ENCODE peak calls at places on chromosomes 11 and 22, in seven cellular contexts. F is lower lobe of right lung; N is CD8-positive, alpha-beta memory T cell; L is body of pancreas; V is GM23338; X is colonic mucosa; C is right cardiac atrium. O is an unnamed sample. For H3K4me1, the result is how much of the 10 kb centered on the place peaks cover.

GRCh38 chr11:59171508-59172322 is at the start of gene DTX4:
- DNase-seq in L (peak), N (peak), V (peak), F (peak), C (peak), X (peak), O (peak)

GRCh38 chr22:50531546-50532352 is 1.9 kb upstream of the TYMP start:
- DNase-seq in L (peak), X (peak), F (peak), C (peak), N (peak), V (peak), O (no peak)

GRCh38 chr11:7892751-7893356 is 38.2 kb downstream of the OR10A6 start:
- DNase-seq in L (no peak), X (no peak), N (no peak), V (peak), F (no peak), C (no peak), O (no peak)

GRCh38 chr22:46673205-46673604 is 53.0 kb downstream of the GRAMD4 start:
- DNase-seq in L (no peak), V (no peak), F (no peak), C (no peak), X (no peak), N (no peak), O (no peak)

GRCh38 chr22:33095661-33096060 is 37.5 kb upstream of the SYN3 start:
- DNase-seq in C (no peak), V (no peak), F (no peak), L (no peak), X (no peak), N (no peak), O (no peak)

GRCh38 chr22:44452531-44453420 is 45.3 kb downstream of the RTL6 start:
- DNase-seq in N (no peak), F (no peak), C (no peak), X (peak), L (peak), V (no peak), O (no peak)

GRCh38 chr11:46936138-46937110 is at the start of gene CSTPP1:
- DNase-seq in N (peak), C (peak), F (peak), L (peak), X (peak), V (peak), O (peak)

GRCh38 chr11:76176463-76176862 is 29.8 kb downstream of the WNT11 start:
- DNase-seq in V (peak), X (no peak), L (no peak), C (no peak), N (no peak), F (no peak), O (no peak)

GRCh38 chr22:29028468-29028867 is 33.2 kb downstream of the C22orf31 start:
- DNase-seq in C (no peak), F (no peak), V (no peak), N (no peak), L (no peak), X (no peak), O (no peak)

GRCh38 chr22:29702931-29703594 is 16.7 kb upstream of the CABP7 start:
- DNase-seq in N (no peak), L (no peak), F (peak), C (peak), V (peak), X (no peak), O (no peak)

GRCh38 chr11:62732830-62733229 is 4.5 kb downstream of the TTC9C start:
- DNase-seq in V (peak), C (no peak), F (no peak), N (no peak), X (no peak), L (no peak), O (no peak)

GRCh38 chr11:101034076-101034475 is 95.5 kb downstream of the PGR start:
- DNase-seq in X (no peak), L (peak), F (peak), C (peak), V (no peak), N (no peak), O (no peak)

GRCh38 chr22:20978419-20978818 is 3.7 kb upstream of the LZTR1 start:
- DNase-seq in C (no peak), F (no peak), X (no peak), V (no peak), N (no peak), L (no peak), O (no peak)

GRCh38 chr11:102950622-102951081 is 4.9 kb downstream of the MMP13 start:
- DNase-seq in N (no peak), X (no peak), C (peak), V (no peak), F (no peak), L (no peak), O (no peak)

DNA sequence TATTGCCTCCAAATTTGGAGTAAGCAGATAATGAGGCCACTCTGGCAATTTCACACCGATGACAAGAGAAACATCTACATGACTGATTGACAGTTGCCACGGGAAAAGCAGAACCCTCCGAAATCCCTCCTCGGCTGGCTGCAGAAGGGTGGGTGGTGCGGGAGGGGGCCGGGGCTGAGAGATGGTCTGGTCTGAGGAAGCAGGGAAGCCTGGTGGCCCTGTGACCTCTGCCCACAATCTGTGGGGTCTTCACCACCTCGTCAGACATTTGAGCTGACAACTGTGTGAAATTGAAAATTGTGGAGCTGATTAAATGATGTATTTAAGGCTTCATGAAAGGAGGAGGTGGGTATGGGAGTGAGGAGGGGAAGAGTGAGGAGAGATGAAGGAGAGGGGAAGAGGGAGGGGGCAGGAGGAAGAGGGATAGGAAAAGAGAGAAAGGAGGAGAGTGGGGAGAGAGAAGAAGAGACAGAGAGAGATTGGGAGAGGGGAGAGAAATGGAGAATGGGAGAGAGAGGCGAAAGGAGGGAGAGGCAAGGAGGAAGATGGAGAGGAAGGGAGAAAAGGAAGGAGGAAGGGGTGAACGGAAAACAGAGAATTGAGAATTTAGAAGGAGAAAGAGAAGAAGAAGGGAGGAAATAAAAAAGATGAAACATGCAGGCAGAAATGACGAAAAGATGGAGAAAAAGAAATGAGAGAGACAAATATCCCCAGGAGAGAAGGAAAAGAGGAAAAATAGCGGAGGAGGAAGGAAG is 503.0 kb downstream of the MN1 start:
- DNase-seq in L (no peak), N (no peak), F (no peak), C (no peak), V (no peak), X (no peak), O (no peak)
- H3K27ac ChIP-seq in L (no peak), N (no peak), F (no peak), C (no peak), V (no peak), X (no peak), O (no peak)

DNA sequence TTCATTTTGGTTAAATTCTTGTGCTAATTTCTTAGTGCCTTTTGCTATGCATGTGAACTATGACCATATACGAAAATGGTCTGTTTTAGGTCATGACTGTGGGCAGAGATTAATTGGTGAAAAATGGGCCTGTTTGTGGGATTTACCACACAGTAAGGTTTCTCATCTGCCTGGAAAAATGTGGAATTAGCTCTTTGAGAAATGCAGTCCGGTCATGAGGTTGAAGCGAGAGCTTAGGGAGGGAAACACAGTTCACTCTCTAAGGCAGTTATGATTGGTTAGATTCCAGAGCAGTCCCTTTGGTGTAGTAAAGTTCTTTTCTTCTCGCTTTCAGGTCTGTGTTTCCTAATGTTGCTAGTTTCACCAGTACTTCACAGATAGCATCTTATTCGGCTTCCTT is 1.2 kb upstream of the PDE3B start:
- DNase-seq in C (no peak), N (no peak), V (no peak), F (no peak), X (no peak), L (no peak), O (no peak)
- H3K4me1 ChIP-seq in C (under half), N (under half), V (under half), F (under half), X (under half), L (under half), O (under half)

DNA sequence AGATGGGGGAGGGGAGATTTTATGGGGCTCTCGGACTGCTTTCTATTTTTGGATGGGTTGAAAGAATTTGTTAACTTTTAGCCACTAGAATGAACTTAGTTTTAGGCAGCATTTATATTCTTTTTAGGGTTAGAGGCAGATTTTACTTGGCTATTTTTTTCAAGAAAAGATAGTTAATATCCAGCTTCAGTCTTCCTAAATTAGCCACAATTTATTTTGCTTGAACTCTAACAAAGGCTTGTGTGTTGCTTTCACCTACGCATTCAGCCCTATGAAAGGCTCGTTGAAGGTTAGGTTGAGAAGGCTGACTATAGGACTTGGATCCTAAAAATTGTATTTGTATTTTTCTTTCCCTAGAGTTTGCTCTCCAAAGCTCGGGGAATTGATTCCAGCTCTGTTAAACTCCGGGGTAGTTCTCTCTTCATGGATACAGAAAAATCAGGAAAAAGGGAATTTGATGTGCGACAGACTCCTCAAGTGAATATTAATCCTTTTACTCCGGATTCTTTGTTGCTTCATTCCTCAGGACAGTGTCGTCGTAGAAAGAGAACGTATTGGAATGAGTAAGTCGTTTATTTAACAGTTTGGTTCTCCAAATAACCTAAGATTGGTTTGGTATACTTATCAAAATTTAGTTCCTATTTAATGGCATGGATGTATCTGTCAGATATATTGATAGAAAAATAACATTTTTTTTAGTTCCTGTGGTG is 2.2 kb downstream of the WEE1 start:
- DNase-seq in N (no peak), C (no peak), V (no peak), F (no peak), X (no peak), L (no peak), O (no peak)
- H3K27ac ChIP-seq in N (peak), C (peak), V (peak), F (peak), X (peak), L (no peak), O (peak)

GRCh38 chr11:134682577-134682976 is 270.5 kb upstream of the B3GAT1 start:
- DNase-seq in L (no peak), C (no peak), N (no peak), V (no peak), X (no peak), F (no peak), O (no peak)

GRCh38 chr11:134684576-134684975 is 272.5 kb upstream of the B3GAT1 start:
- DNase-seq in X (no peak), L (no peak), V (no peak), C (no peak), N (no peak), F (no peak), O (no peak)

GRCh38 chr11:134685981-134686380 is 273.9 kb upstream of the B3GAT1 start:
- DNase-seq in L (no peak), N (no peak), C (no peak), X (no peak), F (no peak), V (peak), O (no peak)

GRCh38 chr11:134686418-134686817 is 274.4 kb upstream of the B3GAT1 start:
- DNase-seq in F (no peak), V (peak), N (no peak), L (no peak), C (no peak), X (no peak), O (no peak)

GRCh38 chr11:134683860-134684259 is 271.8 kb upstream of the B3GAT1 start:
- DNase-seq in V (no peak), X (no peak), N (no peak), C (no peak), F (no peak), L (no peak), O (no peak)
- H3K4me1 ChIP-seq in V (under half), X (under half), N (under half), C (under half), F (under half), L (under half), O (under half)

GRCh38 chr11:28521075-28521474 is 412.9 kb downstream of the METTL15 start:
- DNase-seq in C (no peak), X (no peak), L (no peak), F (no peak), V (no peak), N (no peak), O (no peak)

GRCh38 chr11:28524098-28524497 is 415.9 kb downstream of the METTL15 start:
- DNase-seq in C (no peak), V (no peak), N (no peak), F (no peak), X (no peak), L (no peak), O (no peak)

GRCh38 chr11:28517621-28518020 is 409.4 kb downstream of the METTL15 start:
- DNase-seq in N (no peak), C (no peak), V (no peak), F (no peak), X (no peak), L (no peak), O (no peak)

GRCh38 chr11:28518825-28519224 is 410.6 kb downstream of the METTL15 start:
- DNase-seq in C (no peak), F (no peak), X (no peak), L (no peak), V (no peak), N (no peak), O (no peak)

GRCh38 chr11:28520291-28520690 is 412.1 kb downstream of the METTL15 start:
- DNase-seq in C (no peak), X (no peak), L (no peak), V (no peak), N (no peak), F (no peak), O (no peak)
- H3K27ac ChIP-seq in C (no peak), X (no peak), L (no peak), V (no peak), N (no peak), F (no peak), O (no peak)

O was measured in effector memory CD4-positive, alpha-beta T cell.